ENCODE peak calls at places on chromosome 18, in four cellular contexts. A, E, P and J are unnamed samples.

GRCh38 chr18:40133253-40133652 is 1821.8 kb upstream of the PIK3C3 start:
- DNase-seq in P (no peak), A (no peak), E (no peak), J (no peak)

GRCh38 chr18:71831039-71831438 is 713.1 kb downstream of the CBLN2 start:
- DNase-seq in E (no peak), A (no peak), P (no peak), J (no peak)

GRCh38 chr18:25055076-25055475 is 296.9 kb downstream of the ZNF521 start:
- DNase-seq in P (no peak), A (no peak), E (no peak), J (no peak)

GRCh38 chr18:31658670-31659573 is 25.5 kb downstream of the B4GALT6 start:
- DNase-seq in A (no peak), P (peak), E (no peak), J (no peak)

GRCh38 chr18:56294484-56295183 is 343.8 kb downstream of the TXNL1 start:
- DNase-seq in P (no peak), A (no peak), E (no peak), J (no peak)

GRCh38 chr18:13452448-13452811 is 233.9 kb downstream of the LDLRAD4 start:
- DNase-seq in A (no peak), P (no peak), E (no peak), J (no peak)

GRCh38 chr18:79784071-79784913 is 13.4 kb upstream of the KCNG2 start:
- DNase-seq in E (peak), P (no peak), A (no peak), J (no peak)

GRCh38 chr18:38545071-38545470 is 979.5 kb upstream of the CELF4 start:
- DNase-seq in P (no peak), E (peak), A (peak), J (peak)

GRCh38 chr18:3057526-3057925 is 44.6 kb upstream of the LPIN2 start:
- DNase-seq in P (no peak), A (no peak), E (no peak), J (no peak)

GRCh38 chr18:37483984-37484892 is 81.4 kb downstream of the CELF4 start:
- DNase-seq in E (no peak), A (no peak), P (no peak), J (no peak)

GRCh38 chr18:37487400-37487831 is 78.2 kb downstream of the CELF4 start:
- DNase-seq in A (no peak), P (no peak), E (no peak), J (no peak)

GRCh38 chr18:37486848-37487247 is 78.8 kb downstream of the CELF4 start:
- DNase-seq in A (no peak), P (no peak), E (no peak), J (no peak)

GRCh38 chr18:37483221-37483971 is 82.2 kb downstream of the CELF4 start:
- DNase-seq in A (peak), P (no peak), E (no peak), J (no peak)

GRCh38 chr18:37484893-37485834 is 80.4 kb downstream of the CELF4 start:
- DNase-seq in P (no peak), E (peak), A (peak), J (no peak)
- TF ChIP-seq CBX5 in P (no peak), E (no peak), A (no peak), J (no peak)

GRCh38 chr18:42185486-42185885 is 230.5 kb downstream of the PIK3C3 start:
- DNase-seq in P (no peak), E (no peak), A (no peak), J (no peak)
- H3K27ac ChIP-seq in P (no peak), E (no peak), A (no peak), J (no peak)

GRCh38 chr18:54284967-54285785 is 15.9 kb downstream of the POLI start:
- DNase-seq in A (peak), E (no peak), P (peak), J (no peak)
- TF ChIP-seq CEBPB in A (no peak), E (no peak), P (no peak), J (no peak)

DNA sequence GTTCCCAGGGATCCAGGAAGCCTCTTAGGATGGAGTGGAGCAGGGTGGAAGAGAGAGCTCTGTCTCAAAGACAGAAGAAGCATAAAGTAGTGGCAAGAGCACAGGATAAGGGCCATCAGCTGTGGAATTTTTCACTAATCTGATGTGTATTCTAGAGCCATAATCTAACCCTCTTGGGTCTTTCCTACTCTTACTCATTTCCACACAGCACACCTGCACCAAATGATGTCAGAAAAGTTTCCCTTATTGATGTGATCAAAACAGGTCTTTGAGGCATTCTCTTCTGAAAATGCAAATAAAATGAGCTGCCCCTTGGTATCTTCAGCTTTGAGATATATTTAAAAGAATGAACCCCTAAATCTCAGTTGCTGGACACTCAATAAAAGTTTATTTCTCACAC is 415.1 kb upstream of the CHST9 start:
- DNase-seq in E (no peak), P (no peak), A (no peak), J (no peak)
- TF ChIP-seq CBX5 in E (no peak), P (no peak), A (no peak), J (no peak)

GRCh38 chr18:22185723-22186386 is 16.5 kb downstream of the GATA6 start:
- DNase-seq in P (no peak), E (no peak), A (no peak), J (no peak)

GRCh38 chr18:22185298-22185697 is 15.9 kb downstream of the GATA6 start:
- DNase-seq in E (no peak), P (no peak), A (no peak), J (no peak)

GRCh38 chr18:22183647-22184161 is 14.3 kb downstream of the GATA6 start:
- DNase-seq in E (no peak), A (no peak), P (no peak), J (no peak)

GRCh38 chr18:22180722-22181121 is 11.3 kb downstream of the GATA6 start:
- DNase-seq in E (no peak), A (no peak), P (no peak), J (no peak)

DNA sequence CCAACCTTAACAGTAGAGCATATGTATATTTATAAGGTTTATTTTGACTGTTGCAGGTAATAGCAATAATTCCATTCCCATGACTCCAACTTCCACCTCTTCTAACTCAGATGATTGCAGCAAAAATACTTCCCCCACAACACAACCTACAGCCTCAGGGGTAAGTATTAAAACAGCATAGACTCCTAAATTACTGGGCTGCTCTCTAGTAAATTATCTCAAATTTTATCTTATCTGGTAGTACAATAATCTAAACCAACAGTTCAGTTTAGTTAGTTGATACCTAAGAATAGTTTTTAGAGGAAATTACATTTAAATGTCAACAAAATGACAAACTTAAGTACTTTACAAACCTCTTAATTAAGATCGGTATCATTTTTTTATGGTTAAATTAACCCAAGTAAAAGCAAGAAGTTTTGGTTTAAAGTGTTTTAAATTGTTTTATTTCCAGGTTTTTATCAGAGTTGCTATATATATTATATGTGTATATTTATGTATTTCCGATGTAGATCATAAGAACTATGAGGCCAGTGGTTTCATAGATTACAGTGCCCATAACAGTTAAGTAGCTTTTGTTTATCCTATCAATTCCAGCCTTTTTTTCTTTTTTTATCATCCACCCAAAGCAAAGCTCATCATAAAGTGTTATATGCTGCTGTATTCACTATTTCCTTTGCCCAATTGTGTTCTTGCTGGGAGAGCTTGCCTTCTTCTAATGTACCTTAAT is 13.7 kb downstream of the GATA6 start:
- DNase-seq in P (no peak), E (no peak), A (no peak), J (no peak)
- H3K27ac ChIP-seq in P (no peak), E (no peak), A (no peak), J (no peak)

GRCh38 chr18:48876590-48876989 is 74.2 kb downstream of the SMAD7 start:
- DNase-seq in P (no peak), E (no peak), A (no peak), J (no peak)

GRCh38 chr18:48878471-48878870 is 72.3 kb downstream of the SMAD7 start:
- DNase-seq in E (no peak), P (no peak), A (peak), J (peak)

GRCh38 chr18:48875942-48876511 is 74.7 kb downstream of the SMAD7 start:
- DNase-seq in A (no peak), P (no peak), E (no peak), J (peak)

GRCh38 chr18:48877941-48878340 is 72.8 kb downstream of the SMAD7 start:
- DNase-seq in P (no peak), E (no peak), A (no peak), J (no peak)

GRCh38 chr18:48879008-48879431 is 71.7 kb downstream of the SMAD7 start:
- DNase-seq in E (peak), P (no peak), A (no peak), J (no peak)
- TF ChIP-seq CEBPB in E (no peak), P (no peak), A (no peak), J (no peak)

GRCh38 chr18:34932792-34933466 is 108.3 kb upstream of the MAPRE2 start:
- DNase-seq in E (no peak), P (no peak), A (no peak), J (no peak)
- TF ChIP-seq CBX5 in E (no peak), P (no peak), A (no peak), J (no peak)

GRCh38 chr18:1618364-1618763 is 713.7 kb downstream of the ADCYAP1 start:
- DNase-seq in A (no peak), E (no peak), P (no peak), J (no peak)
- H3K27ac ChIP-seq in A (no peak), E (no peak), P (no peak), J (no peak)